ENCODE peak calls at places on chromosomes 3 and 15, in six cellular contexts. C is testis, M is gastrocnemius medialis, H is A549, I is ovary, A is transverse colon. E is an unnamed sample.

GRCh38 chr3:103195201-103195600 is 760.4 kb downstream of the ZPLD1 start:
- DNase-seq in M (no peak), A (no peak), C (no peak), H (no peak), I (no peak), E (no peak)

GRCh38 chr3:25536668-25537331 is 108.7 kb downstream of the RARB start:
- DNase-seq in C (no peak), M (no peak), A (no peak), I (no peak), H (no peak), E (no peak)

GRCh38 chr3:101009386-101009785 is 16.2 kb upstream of the ABI3BP start:
- DNase-seq in C (no peak), A (no peak), I (no peak), H (no peak), M (no peak), E (peak)

GRCh38 chr15:89499156-89499555 is 2.8 kb upstream of the RHCG start:
- DNase-seq in A (no peak), I (no peak), M (no peak), C (no peak), H (no peak), E (no peak)

GRCh38 chr3:71397046-71397445 is 186.5 kb downstream of the FOXP1 start:
- DNase-seq in A (peak), C (peak), I (no peak), H (peak), M (no peak), E (peak)

GRCh38 chr3:180680097-180680430 is 775 bp upstream of the CCDC39 start:
- DNase-seq in I (no peak), A (peak), M (no peak), C (peak), H (peak), E (peak)

GRCh38 chr3:58686847-58687246 is 20.3 kb upstream of the FAM3D start:
- DNase-seq in M (no peak), H (no peak), A (no peak), C (peak), I (no peak), E (no peak)

GRCh38 chr3:62325896-62326295 is 47.5 kb downstream of the FEZF2 start:
- DNase-seq in A (no peak), H (no peak), M (no peak), I (no peak), C (no peak), E (no peak)

GRCh38 chr3:5045961-5046360 is 66.7 kb downstream of the BHLHE40 start:
- DNase-seq in C (no peak), A (no peak), I (no peak), H (no peak), M (no peak), E (no peak)

GRCh38 chr3:165814380-165814779 is 22.8 kb downstream of the BCHE start:
- DNase-seq in A (no peak), I (no peak), C (no peak), H (no peak), M (no peak), E (no peak)

GRCh38 chr3:51705276-51706020 is 1.4 kb upstream of the GRM2 start:
- DNase-seq in M (no peak), C (no peak), I (no peak), A (no peak), H (no peak), E (no peak)

GRCh38 chr15:80176443-80176842 is 23.6 kb downstream of the FAH start:
- DNase-seq in I (no peak), H (no peak), M (no peak), A (no peak), C (no peak), E (no peak)

GRCh38 chr3:9590282-9590791 is 36.7 kb upstream of the LHFPL4 start:
- DNase-seq in M (no peak), C (no peak), I (no peak), A (no peak), H (no peak), E (peak)

GRCh38 chr15:88918738-88919137 is 5.6 kb upstream of the MFGE8 start:
- DNase-seq in H (no peak), A (peak), I (no peak), C (no peak), M (peak), E (no peak)

GRCh38 chr3:157417247-157417646 is 19.4 kb upstream of the PTX3 start:
- DNase-seq in A (no peak), M (no peak), H (no peak), I (no peak), C (no peak), E (no peak)

GRCh38 chr3:64266065-64266874 is 41.0 kb upstream of the PRICKLE2 start:
- DNase-seq in A (peak), C (peak), I (no peak), H (peak), M (no peak), E (no peak)

GRCh38 chr15:29819979-29820801 is 2.1 kb downstream of the TJP1 start:
- DNase-seq in H (no peak), C (no peak), I (no peak), A (no peak), M (no peak), E (no peak)

GRCh38 chr15:29820802-29821160 is 1.5 kb downstream of the TJP1 start:
- DNase-seq in I (no peak), M (no peak), H (no peak), A (no peak), C (no peak), E (no peak)

GRCh38 chr15:29822685-29823459 is 604 bp upstream of the TJP1 start:
- DNase-seq in I (no peak), H (peak), M (peak), A (peak), C (no peak), E (peak)

GRCh38 chr15:29821416-29822099 is 710 bp downstream of the TJP1 start:
- DNase-seq in A (peak), I (peak), C (peak), H (peak), M (peak), E (peak)

GRCh38 chr15:29822100-29822684 is at the start of gene TJP1:
- DNase-seq in C (peak), I (peak), H (peak), A (peak), M (peak), E (peak)
- TF ChIP-seq POLR2A in C (no peak), I (peak), H (peak), A (peak), M (peak), E (no peak)

GRCh38 chr3:48467110-48467454 is 20.5 kb downstream of the ATRIP start:
- DNase-seq in M (no peak), I (no peak), A (no peak), H (no peak), C (no peak), E (no peak)

GRCh38 chr3:48464713-48465221 is 18.2 kb downstream of the ATRIP start:
- DNase-seq in H (no peak), M (no peak), A (no peak), I (peak), C (no peak), E (no peak)

GRCh38 chr3:48466386-48467109 is 20.0 kb downstream of the ATRIP start:
- DNase-seq in M (peak), I (peak), C (no peak), A (peak), H (no peak), E (peak)

GRCh38 chr3:48465237-48465530 is 18.6 kb downstream of the ATRIP start:
- DNase-seq in C (no peak), A (no peak), M (no peak), I (no peak), H (no peak), E (no peak)

DNA sequence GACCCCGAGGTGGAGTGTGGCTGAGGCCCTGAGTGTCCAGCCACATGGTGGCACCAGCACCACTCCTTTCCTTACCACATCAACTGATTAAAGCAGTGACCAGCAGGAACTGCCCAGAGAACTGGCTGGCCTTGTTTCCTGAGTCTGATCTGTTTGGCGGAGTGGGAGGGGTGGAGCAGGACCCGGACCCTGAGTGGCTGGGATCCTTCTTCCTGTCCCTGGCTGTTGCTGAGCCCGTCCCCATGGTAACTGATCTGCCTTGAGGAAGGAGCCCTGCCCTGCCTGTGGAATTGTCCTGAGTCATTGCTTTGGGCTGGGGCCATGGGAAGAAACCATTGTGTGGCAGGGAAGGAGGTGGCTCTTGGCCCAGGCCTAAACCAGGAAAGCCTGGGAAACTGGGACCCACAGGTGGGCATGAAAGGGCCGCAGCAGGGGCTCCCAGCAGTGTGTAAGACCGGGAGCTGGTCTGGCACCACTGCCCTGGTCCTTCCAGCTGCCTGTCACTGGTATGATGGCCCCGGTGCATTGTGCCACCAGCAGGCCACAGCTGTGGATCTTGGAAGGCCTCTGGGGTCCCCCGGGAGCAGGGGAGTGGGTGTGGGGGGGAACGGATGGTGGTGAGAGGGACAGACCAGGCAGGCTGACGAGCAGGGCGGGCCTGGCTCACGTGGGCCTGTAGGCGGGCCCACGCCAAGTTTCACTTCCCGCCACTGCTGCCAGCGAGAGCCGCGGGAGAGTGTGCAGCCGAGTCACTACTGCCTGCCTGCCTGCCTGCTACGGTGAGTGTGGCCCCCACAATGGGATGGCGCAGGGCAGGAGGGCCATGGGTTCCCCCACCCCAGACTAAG is 19.2 kb downstream of the ATRIP start:
- DNase-seq in A (peak), H (peak), C (peak), M (peak), I (peak), E (peak)
- TF ChIP-seq POLR2A in A (peak), H (peak), C (peak), M (peak), I (peak), E (peak)

GRCh38 chr15:100021653-100022052 is 288.4 kb upstream of the LYSMD4 start:
- DNase-seq in I (no peak), C (peak), H (no peak), M (no peak), A (no peak), E (no peak)

GRCh38 chr15:100022426-100022825 is 289.2 kb upstream of the LYSMD4 start:
- DNase-seq in I (no peak), A (no peak), H (no peak), C (no peak), M (no peak), E (no peak)

GRCh38 chr15:100020614-100021013 is 287.4 kb upstream of the LYSMD4 start:
- DNase-seq in I (no peak), M (no peak), C (no peak), H (no peak), A (no peak), E (no peak)

GRCh38 chr15:100019601-100020000 is 286.4 kb upstream of the LYSMD4 start:
- DNase-seq in I (no peak), C (peak), M (no peak), A (no peak), H (no peak), E (no peak)

DNA sequence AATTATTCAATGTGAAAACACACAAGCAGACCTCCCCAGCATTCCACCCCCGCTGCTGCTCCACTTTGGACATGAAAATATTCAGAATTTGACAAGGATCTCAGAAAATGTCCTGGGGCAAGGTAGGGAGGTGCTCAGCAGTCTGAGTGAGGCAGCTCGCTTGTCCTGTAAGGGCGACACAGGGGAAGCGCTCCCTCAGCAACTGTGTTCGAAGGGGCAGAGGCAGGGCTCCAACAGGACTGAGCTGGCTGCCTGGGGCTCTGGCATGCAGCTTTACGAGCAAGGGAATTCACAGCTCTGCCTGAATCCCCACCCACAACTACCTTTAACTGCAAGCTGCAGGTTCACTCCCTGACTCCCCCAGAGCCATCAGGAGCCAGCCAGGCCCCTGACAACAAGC is 286.9 kb upstream of the LYSMD4 start:
- DNase-seq in I (no peak), A (no peak), M (no peak), H (no peak), C (no peak), E (no peak)
- TF ChIP-seq POLR2A in I (no peak), A (no peak), M (no peak), H (no peak), C (no peak), E (no peak)

DNA sequence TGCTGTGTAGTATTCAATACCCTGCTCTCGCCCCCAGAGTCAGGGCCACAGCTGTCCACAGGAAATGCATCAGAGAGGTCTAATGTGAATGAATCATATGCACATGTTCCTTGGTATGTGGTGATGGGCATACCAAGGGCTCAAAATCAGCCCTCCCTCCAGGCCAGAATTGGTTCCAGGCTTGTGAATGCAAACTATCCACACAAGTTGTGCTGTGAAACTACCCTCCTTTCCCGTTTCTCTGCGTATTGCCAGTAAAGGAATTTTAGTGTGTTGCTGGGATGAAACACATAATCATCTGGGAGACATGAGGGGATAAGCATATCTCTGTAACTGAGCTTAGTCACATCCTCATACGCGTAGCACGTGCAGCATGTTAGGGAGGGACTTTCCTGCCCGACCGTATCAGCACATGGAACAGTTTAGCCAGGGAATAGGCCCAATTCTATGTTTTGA is 9.2 kb upstream of the MME start:
- DNase-seq in H (no peak), M (no peak), A (no peak), C (no peak), I (no peak), E (no peak)
- TF ChIP-seq POLR2A in H (no peak), M (no peak), A (no peak), C (no peak), I (no peak), E (no peak)

DNA sequence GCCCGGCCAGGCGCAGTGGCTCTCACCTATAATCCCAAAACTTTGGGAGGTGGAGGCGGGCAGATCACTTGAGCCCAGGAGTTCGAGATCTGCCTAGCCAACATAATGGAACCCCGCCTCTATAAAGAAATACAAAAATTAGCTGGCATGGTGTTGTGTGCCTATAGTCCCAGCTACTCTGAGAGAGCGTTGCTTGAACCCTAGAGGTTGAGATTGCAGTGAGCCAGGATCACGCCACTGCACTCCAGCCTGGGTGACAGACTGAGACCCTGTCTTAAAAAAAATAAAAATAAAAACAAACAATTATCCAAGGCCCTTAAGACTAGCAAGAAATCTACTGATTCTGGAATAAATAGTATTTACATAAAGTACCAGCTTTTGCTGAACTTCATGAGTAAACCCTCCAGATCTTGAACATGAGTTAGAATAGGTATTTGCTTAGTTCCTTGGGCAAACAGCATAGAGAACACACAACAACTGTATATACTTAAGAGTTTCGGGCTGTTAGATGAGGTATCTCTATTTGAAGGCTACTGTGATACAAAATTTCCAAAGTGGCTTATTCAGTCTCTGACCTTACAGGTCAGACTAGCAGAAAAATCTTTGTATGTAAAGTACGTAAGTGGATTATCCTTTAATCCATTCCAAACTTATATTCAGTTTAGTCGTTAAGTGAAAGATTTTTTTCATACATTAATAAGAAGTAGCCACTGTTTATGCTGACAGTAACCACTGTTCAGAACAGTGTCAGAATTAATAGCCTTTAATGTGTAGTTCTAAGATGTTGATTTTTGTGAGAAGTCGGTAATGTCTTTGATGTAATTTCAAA is 171.1 kb upstream of the CGNL1 start:
- DNase-seq in H (no peak), I (no peak), M (no peak), C (no peak), A (no peak), E (no peak)
- TF ChIP-seq POLR2A in H (no peak), I (no peak), M (no peak), C (no peak), A (no peak), E (no peak)

GRCh38 chr3:124935264-124935663 is 713 bp upstream of the MUC13 start:
- DNase-seq in A (no peak), H (no peak), I (no peak), M (no peak), C (no peak), E (no peak)

GRCh38 chr3:124937049-124937448 is 2.5 kb upstream of the MUC13 start:
- DNase-seq in C (no peak), I (no peak), H (no peak), M (no peak), A (no peak), E (no peak)

GRCh38 chr3:124938896-124939295 is 4.3 kb upstream of the MUC13 start:
- DNase-seq in I (no peak), M (no peak), C (no peak), A (no peak), H (no peak), E (no peak)

GRCh38 chr3:124935794-124936542 is 1.4 kb upstream of the MUC13 start:
- DNase-seq in M (no peak), A (no peak), C (no peak), H (no peak), I (no peak), E (no peak)

DNA sequence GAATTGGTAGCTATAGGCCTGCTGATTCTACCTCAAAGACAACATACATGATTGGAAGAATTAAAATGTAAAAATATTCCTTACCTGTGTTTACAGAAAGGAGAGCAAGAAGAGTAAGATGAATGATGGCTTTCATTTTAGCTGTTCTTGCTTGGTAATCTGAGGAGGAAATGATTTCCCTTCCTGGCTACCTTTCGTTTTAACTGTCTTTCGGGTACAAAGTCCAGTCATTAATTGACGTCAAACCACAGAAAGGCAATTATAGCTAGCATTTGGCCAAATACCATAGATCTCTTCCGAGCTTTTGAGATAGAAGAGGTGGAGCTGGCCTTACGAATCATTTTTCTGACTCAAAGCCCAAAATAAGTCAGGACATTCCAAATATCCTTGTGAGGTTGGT is at the start of gene MUC13:
- DNase-seq in M (no peak), I (no peak), H (no peak), A (no peak), C (no peak), E (no peak)
- TF ChIP-seq POLR2A in M (no peak), I (no peak), H (no peak), A (peak), C (no peak), E (no peak)

DNA sequence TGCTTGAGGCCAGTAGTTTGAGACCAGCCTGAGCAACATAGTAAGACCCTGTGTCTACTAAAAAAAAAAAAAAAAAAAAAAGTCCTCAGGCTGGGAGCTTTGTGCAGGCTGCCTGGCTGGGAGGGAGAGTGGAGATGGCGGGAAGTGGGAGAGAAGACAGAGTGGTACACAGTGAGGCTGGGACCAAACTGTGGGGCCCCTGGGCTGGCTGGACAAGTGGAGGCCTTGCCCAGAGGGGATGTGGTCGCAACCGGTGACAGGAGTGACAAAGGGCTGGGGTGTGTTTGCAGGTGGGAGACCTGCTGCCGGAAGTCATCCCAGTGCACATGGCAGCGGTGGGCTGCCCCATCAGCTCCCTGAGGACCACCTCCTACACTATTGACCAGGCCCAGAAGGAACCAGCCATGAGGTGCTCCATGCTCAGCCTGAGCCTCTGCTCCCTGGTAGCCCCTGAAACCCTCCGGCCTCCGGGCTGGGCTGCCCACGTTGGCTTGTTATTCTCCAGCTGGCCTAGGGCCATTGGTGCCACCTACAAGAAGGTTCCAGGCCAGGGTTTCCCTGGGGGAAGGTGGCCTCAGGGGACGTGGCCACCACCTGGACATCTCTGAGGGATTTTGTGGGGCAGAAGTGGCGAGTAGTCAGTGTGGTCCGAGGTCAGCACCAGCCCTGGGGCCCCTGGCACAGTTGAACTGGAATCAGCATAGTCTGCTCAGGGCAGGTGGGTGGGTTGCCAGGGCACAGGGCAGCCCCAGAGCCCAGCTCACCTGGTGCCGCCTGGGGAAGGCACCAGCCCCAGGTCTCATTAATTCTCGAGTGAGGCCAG is 22.7 kb downstream of the ACAA1 start:
- DNase-seq in H (no peak), I (peak), M (no peak), C (no peak), A (no peak), E (no peak)
- TF ChIP-seq POLR2A in H (no peak), I (no peak), M (no peak), C (no peak), A (peak), E (no peak)

E was measured in erythroblast.